ENCODE peak calls at places on chromosome 7, in four cellular contexts. One of them, this sample, is unnamed.

GRCh38 chr7:76393116-76394031 is 16.1 kb downstream of the SSC4D start:
- DNase-seq in HepG2: peak
- DNase-seq in HCT116: peak
- DNase-seq in K562: peak
- DNase-seq in this sample: peak

GRCh38 chr7:82672078-82672477 is 228.5 kb upstream of the CACNA2D1 start:
- DNase-seq in HCT116: no peak
- DNase-seq in HepG2: no peak
- DNase-seq in K562: no peak
- DNase-seq in this sample: no peak

GRCh38 chr7:36726806-36727503 is 2.7 kb upstream of the AOAH start:
- DNase-seq in HCT116: no peak
- DNase-seq in K562: no peak
- DNase-seq in HepG2: no peak
- DNase-seq in this sample: no peak

GRCh38 chr7:130721486-130722277 is 12.3 kb downstream of the KLF14 start:
- DNase-seq in K562: peak
- DNase-seq in HepG2: peak
- DNase-seq in HCT116: peak
- DNase-seq in this sample: peak

GRCh38 chr7:137820677-137821420 is 25.9 kb downstream of the DGKI start:
- DNase-seq in HCT116: no peak
- DNase-seq in K562: no peak
- DNase-seq in HepG2: no peak
- DNase-seq in this sample: no peak

GRCh38 chr7:30595461-30596042 is 874 bp downstream of the GARS1 start:
- DNase-seq in K562: no peak
- DNase-seq in HepG2: no peak
- DNase-seq in HCT116: no peak
- DNase-seq in this sample: no peak

GRCh38 chr7:153381275-153382119 is 621.9 kb downstream of the ACTR3B start:
- DNase-seq in HCT116: no peak
- DNase-seq in K562: peak
- DNase-seq in HepG2: peak
- DNase-seq in this sample: peak

GRCh38 chr7:46710927-46711326 is 789.9 kb upstream of the IGFBP3 start:
- DNase-seq in HCT116: no peak
- DNase-seq in K562: no peak
- DNase-seq in HepG2: no peak
- DNase-seq in this sample: no peak

GRCh38 chr7:151477867-151478266 is 37.9 kb upstream of the CRYGN start:
- DNase-seq in HepG2: no peak
- DNase-seq in K562: no peak
- DNase-seq in HCT116: no peak
- DNase-seq in this sample: no peak

GRCh38 chr7:24917510-24918239 is 62.3 kb downstream of the OSBPL3 start:
- DNase-seq in HCT116: no peak
- DNase-seq in K562: no peak
- DNase-seq in HepG2: no peak
- DNase-seq in this sample: no peak

GRCh38 chr7:29853775-29854174 is 47.5 kb downstream of the WIPF3 start:
- DNase-seq in K562: no peak
- DNase-seq in HepG2: no peak
- DNase-seq in HCT116: no peak
- DNase-seq in this sample: no peak

GRCh38 chr7:137439829-137440433 is 96.4 kb upstream of the PTN start:
- DNase-seq in HepG2: no peak
- DNase-seq in K562: no peak
- DNase-seq in HCT116: no peak
- DNase-seq in this sample: no peak

GRCh38 chr7:37284805-37285211 is 163.9 kb downstream of the ELMO1 start:
- DNase-seq in HepG2: peak
- DNase-seq in K562: peak
- DNase-seq in HCT116: peak
- DNase-seq in this sample: peak

GRCh38 chr7:151012921-151013347 is 11.4 kb downstream of the ATG9B start:
- DNase-seq in HepG2: peak
- DNase-seq in HCT116: no peak
- DNase-seq in K562: peak
- DNase-seq in this sample: no peak

GRCh38 chr7:80918406-80918805 is 445 bp downstream of the SEMA3C start:
- DNase-seq in HepG2: no peak
- DNase-seq in HCT116: no peak
- DNase-seq in K562: no peak
- DNase-seq in this sample: no peak

DNA sequence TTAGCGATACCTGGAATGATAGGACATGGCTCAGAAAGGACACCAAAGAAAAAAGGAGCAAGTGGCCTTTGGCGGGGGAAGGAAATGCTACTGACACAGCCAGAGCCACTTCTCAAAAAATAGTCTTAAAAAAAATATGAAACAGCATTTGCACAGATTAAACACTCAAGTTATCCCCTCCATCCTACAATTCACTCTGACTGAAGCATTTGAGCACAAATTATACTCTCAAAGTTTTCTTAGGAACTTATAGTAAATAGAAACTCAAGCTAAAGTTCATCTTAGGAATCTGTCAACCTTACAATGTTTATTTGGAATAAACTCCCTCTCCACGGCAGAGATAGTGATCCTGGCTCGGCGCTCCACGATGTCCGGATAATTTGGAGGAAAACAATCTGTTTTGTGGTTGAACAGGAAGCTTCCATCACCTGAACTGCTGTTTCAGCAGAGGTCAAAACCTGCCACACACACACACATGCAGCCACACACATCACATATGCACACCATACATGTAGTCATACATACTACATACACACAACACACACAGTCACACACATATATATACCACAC is 79.8 kb downstream of the C7orf25 start:
- DNase-seq in HCT116: no peak
- DNase-seq in K562: no peak
- DNase-seq in HepG2: no peak
- DNase-seq in this sample: no peak
- TF ChIP-seq CTCF in HCT116: no peak
- TF ChIP-seq CTCF in K562: no peak
- TF ChIP-seq CTCF in HepG2: no peak
- TF ChIP-seq CTCF in this sample: peak

GRCh38 chr7:156430109-156430508 is 210.5 kb upstream of the RNF32 start:
- DNase-seq in K562: no peak
- DNase-seq in HepG2: no peak
- DNase-seq in HCT116: no peak
- DNase-seq in this sample: no peak
- TF ChIP-seq TCF7L2 in K562: no peak
- TF ChIP-seq TCF7L2 in HepG2: no peak
- TF ChIP-seq TCF7L2 in HCT116: no peak
- TF ChIP-seq TCF7L2 in this sample: no peak

DNA sequence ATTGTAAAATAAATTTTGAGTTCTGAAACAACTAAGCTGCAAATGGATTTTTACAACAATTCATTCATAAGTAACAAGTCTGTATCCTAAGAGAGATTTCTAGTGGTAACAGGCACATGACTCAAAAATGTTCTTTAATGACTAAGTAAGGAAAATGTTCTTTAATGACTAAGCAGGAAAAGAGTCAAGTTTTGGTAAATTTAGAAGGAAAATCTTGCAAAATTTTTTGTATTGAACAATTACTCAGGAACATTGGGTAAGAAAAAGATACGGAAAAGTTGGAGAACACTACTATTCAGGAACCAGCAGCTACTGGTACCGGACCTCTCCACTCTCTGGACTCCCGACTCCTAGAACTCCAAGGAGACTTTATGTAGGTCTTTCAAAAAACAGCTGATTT is 33.5 kb downstream of the HYCC1 start:
- DNase-seq in HCT116: no peak
- DNase-seq in K562: no peak
- DNase-seq in HepG2: no peak
- DNase-seq in this sample: no peak
- H3K4me3 ChIP-seq in HCT116: no peak
- H3K4me3 ChIP-seq in K562: no peak
- H3K4me3 ChIP-seq in HepG2: no peak
- H3K4me3 ChIP-seq in this sample: no peak

GRCh38 chr7:33981221-33981620 is 75.9 kb downstream of the BMPER start:
- DNase-seq in HCT116: no peak
- DNase-seq in K562: no peak
- DNase-seq in HepG2: no peak
- DNase-seq in this sample: no peak

GRCh38 chr7:33979300-33979806 is 74.0 kb downstream of the BMPER start:
- DNase-seq in HCT116: no peak
- DNase-seq in K562: no peak
- DNase-seq in HepG2: no peak
- DNase-seq in this sample: no peak

GRCh38 chr7:33981686-33982424 is 76.5 kb downstream of the BMPER start:
- DNase-seq in HepG2: no peak
- DNase-seq in K562: no peak
- DNase-seq in HCT116: no peak
- DNase-seq in this sample: no peak

GRCh38 chr7:33979807-33980355 is 74.5 kb downstream of the BMPER start:
- DNase-seq in HepG2: peak
- DNase-seq in K562: no peak
- DNase-seq in HCT116: no peak
- DNase-seq in this sample: no peak

DNA sequence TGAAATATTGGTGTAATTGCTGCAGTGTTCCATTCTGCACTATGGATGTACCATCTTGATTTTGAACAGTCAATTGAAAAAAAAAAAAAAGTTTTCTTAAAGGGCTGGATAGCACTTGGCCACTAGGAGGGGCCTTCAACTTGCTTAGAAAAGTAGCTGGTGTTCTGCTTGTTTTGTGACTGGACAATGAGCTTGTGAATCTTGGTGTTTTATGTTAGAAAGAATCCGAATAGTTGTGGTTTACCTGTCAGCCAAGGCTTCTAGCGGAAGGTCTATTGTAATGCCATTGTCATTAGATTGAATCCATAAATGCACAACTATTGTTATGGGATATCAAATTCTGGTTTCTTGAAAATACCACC is 77.1 kb downstream of the BMPER start:
- DNase-seq in HCT116: peak
- DNase-seq in HepG2: no peak
- DNase-seq in K562: no peak
- DNase-seq in this sample: no peak
- TF ChIP-seq CTCF in HCT116: peak
- TF ChIP-seq CTCF in HepG2: peak
- TF ChIP-seq CTCF in K562: peak
- TF ChIP-seq CTCF in this sample: peak

DNA sequence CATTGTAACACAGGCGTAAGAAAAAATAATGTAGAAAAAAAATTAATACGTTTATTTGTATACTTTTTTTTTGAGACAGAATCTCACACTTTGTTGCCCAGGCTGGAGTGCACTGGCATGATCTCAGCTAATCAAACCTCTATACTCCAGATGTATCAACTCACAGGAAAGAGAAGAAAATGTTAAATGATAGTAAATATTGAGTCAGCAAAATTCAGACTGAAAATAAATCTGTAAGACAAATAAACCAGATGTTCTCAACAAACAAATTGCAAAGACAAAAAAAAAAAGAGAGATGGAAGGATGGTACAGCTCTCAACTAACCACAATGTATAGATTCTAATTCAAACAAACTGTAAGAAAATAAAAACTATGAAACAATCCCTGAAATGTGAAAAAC is 272.2 kb upstream of the GNAI1 start:
- DNase-seq in HepG2: no peak
- DNase-seq in K562: no peak
- DNase-seq in HCT116: no peak
- DNase-seq in this sample: no peak
- TF ChIP-seq TCF7L2 in HepG2: no peak
- TF ChIP-seq TCF7L2 in K562: no peak
- TF ChIP-seq TCF7L2 in HCT116: no peak
- TF ChIP-seq TCF7L2 in this sample: no peak

GRCh38 chr7:44823266-44823781 is 24.6 kb downstream of the H2AZ2 start:
- DNase-seq in HCT116: no peak
- DNase-seq in HepG2: no peak
- DNase-seq in K562: no peak
- DNase-seq in this sample: no peak
- H3K4me3 ChIP-seq in HCT116: no peak
- H3K4me3 ChIP-seq in HepG2: no peak
- H3K4me3 ChIP-seq in K562: no peak
- H3K4me3 ChIP-seq in this sample: no peak

GRCh38 chr7:97218767-97219166 is 101.3 kb downstream of the SDHAF3 start:
- DNase-seq in HCT116: no peak
- DNase-seq in HepG2: no peak
- DNase-seq in K562: no peak
- DNase-seq in this sample: no peak
- TF ChIP-seq CTCF in HCT116: no peak
- TF ChIP-seq CTCF in HepG2: no peak
- TF ChIP-seq CTCF in K562: no peak
- TF ChIP-seq CTCF in this sample: no peak

DNA sequence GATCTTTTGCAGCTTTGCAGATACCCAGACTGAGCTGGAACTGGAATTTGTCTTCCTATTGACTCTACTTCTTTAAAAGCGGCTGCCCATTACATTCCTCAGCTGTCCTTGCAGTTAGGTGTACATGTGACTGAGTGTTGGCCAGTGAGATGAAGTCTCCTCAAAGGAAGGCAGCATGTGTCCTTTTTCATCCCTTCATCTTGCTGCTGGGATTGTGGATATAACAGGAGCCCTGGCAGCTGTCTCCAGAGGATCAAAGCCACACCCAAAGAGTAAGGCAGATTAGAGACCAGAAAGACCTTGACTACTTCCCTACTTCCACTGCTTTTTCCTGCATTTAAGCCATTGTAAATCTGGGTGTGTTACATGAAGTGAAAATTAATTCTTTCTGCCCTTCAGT is 8.1 kb upstream of the CFAP69 start:
- DNase-seq in HepG2: no peak
- DNase-seq in K562: no peak
- DNase-seq in HCT116: no peak
- DNase-seq in this sample: no peak
- TF ChIP-seq TCF7L2 in HepG2: no peak
- TF ChIP-seq TCF7L2 in K562: no peak
- TF ChIP-seq TCF7L2 in HCT116: peak
- TF ChIP-seq TCF7L2 in this sample: no peak

DNA sequence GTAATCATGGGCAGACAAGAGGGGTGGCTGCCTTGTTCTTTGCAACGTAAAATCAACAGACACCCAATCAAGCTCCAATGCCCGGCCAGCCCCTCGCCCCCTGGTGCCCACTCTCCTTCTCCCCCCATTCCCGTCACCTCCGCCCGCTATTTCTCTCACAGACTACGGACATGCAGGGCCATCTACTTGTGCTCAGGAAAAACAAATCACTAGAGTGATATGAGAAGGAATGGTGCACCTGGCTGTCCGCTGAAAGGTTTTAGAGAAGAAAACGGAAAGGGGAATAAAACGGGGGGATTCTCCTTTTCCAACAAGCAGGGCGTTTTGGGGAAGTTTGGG is 392 bp downstream of the GRM8 start:
- DNase-seq in HCT116: no peak
- DNase-seq in HepG2: no peak
- DNase-seq in K562: no peak
- DNase-seq in this sample: no peak
- H3K4me3 ChIP-seq in HCT116: peak
- H3K4me3 ChIP-seq in HepG2: peak
- H3K4me3 ChIP-seq in K562: peak
- H3K4me3 ChIP-seq in this sample: peak

DNA sequence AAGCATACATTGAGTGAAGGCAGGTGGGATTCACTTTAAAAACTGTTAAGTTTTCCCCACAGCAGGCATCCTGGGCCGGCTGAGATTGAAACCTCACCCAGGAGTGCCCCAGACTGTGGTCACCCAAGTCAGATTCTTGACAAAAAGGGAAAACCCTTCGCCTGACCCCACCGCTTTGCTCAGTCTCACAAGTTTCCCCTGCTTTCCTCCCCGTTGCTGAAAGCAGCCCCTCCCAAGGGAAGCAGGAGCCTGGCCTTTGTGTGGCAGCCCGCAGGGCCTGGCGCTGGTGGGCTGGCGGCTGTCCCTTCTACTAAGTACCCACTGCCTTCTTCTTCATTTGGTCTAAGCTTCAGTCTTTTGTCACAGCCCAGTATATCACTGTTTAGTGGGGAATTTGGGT is 16.0 kb downstream of the RNF32 start:
- DNase-seq in K562: no peak
- DNase-seq in HepG2: no peak
- DNase-seq in HCT116: no peak
- DNase-seq in this sample: no peak
- TF ChIP-seq CTCF in K562: no peak
- TF ChIP-seq CTCF in HepG2: no peak
- TF ChIP-seq CTCF in HCT116: no peak
- TF ChIP-seq CTCF in this sample: no peak

This sample was measured in Panc1.